ENCODE peak calls at places on chromosomes 3 and 15, in ten cellular contexts. One of them, this sample, is unnamed.

GRCh38 chr3:38725726-38726410 is 76.4 kb upstream of the SCN5A start:
- DNase-seq in nucleus accumbens: no peak
- DNase-seq in ovary: no peak
- DNase-seq in heart left ventricle: peak
- DNase-seq in HCT116: no peak
- DNase-seq in amygdala: no peak
- DNase-seq in effector memory CD4-positive, alpha-beta T cell: no peak
- DNase-seq in transverse colon: no peak
- DNase-seq in activated naive CD4-positive, alpha-beta T cell treated with anti-CD3 and anti-CD28 coated beads for 36 hours: no peak
- DNase-seq in ACHN: no peak
- DNase-seq in this sample: no peak

GRCh38 chr3:32780735-32781210 is 37.0 kb upstream of the TRIM71 start:
- DNase-seq in nucleus accumbens: no peak
- DNase-seq in ovary: no peak
- DNase-seq in heart left ventricle: peak
- DNase-seq in HCT116: peak
- DNase-seq in amygdala: no peak
- DNase-seq in effector memory CD4-positive, alpha-beta T cell: no peak
- DNase-seq in transverse colon: peak
- DNase-seq in activated naive CD4-positive, alpha-beta T cell treated with anti-CD3 and anti-CD28 coated beads for 36 hours: peak
- DNase-seq in ACHN: peak
- DNase-seq in this sample: peak

GRCh38 chr3:114608293-114608692 is 314.5 kb downstream of the TIGIT start:
- DNase-seq in nucleus accumbens: no peak
- DNase-seq in ovary: no peak
- DNase-seq in heart left ventricle: no peak
- DNase-seq in HCT116: no peak
- DNase-seq in amygdala: no peak
- DNase-seq in effector memory CD4-positive, alpha-beta T cell: no peak
- DNase-seq in transverse colon: no peak
- DNase-seq in activated naive CD4-positive, alpha-beta T cell treated with anti-CD3 and anti-CD28 coated beads for 36 hours: no peak
- DNase-seq in ACHN: peak
- DNase-seq in this sample: no peak

GRCh38 chr15:90315276-90315982 is 36.7 kb upstream of the ZNF774 start:
- DNase-seq in nucleus accumbens: no peak
- DNase-seq in ovary: peak
- DNase-seq in heart left ventricle: peak
- DNase-seq in HCT116: no peak
- DNase-seq in amygdala: peak
- DNase-seq in effector memory CD4-positive, alpha-beta T cell: no peak
- DNase-seq in transverse colon: peak
- DNase-seq in activated naive CD4-positive, alpha-beta T cell treated with anti-CD3 and anti-CD28 coated beads for 36 hours: no peak
- DNase-seq in ACHN: no peak
- DNase-seq in this sample: peak

GRCh38 chr3:72338942-72339749 is 509.1 kb downstream of the SHQ1 start:
- DNase-seq in nucleus accumbens: peak
- DNase-seq in ovary: no peak
- DNase-seq in heart left ventricle: no peak
- DNase-seq in HCT116: peak
- DNase-seq in amygdala: peak
- DNase-seq in effector memory CD4-positive, alpha-beta T cell: no peak
- DNase-seq in transverse colon: no peak
- DNase-seq in activated naive CD4-positive, alpha-beta T cell treated with anti-CD3 and anti-CD28 coated beads for 36 hours: peak
- DNase-seq in ACHN: peak
- DNase-seq in this sample: peak

GRCh38 chr15:74680461-74680860 is 15.4 kb downstream of the EDC3 start:
- DNase-seq in nucleus accumbens: no peak
- DNase-seq in ovary: no peak
- DNase-seq in heart left ventricle: no peak
- DNase-seq in HCT116: no peak
- DNase-seq in amygdala: no peak
- DNase-seq in effector memory CD4-positive, alpha-beta T cell: no peak
- DNase-seq in transverse colon: no peak
- DNase-seq in activated naive CD4-positive, alpha-beta T cell treated with anti-CD3 and anti-CD28 coated beads for 36 hours: no peak
- DNase-seq in ACHN: no peak
- DNase-seq in this sample: no peak

GRCh38 chr3:18189651-18190050 is 235.5 kb downstream of the SATB1 start:
- DNase-seq in nucleus accumbens: no peak
- DNase-seq in ovary: no peak
- DNase-seq in heart left ventricle: no peak
- DNase-seq in HCT116: no peak
- DNase-seq in amygdala: no peak
- DNase-seq in effector memory CD4-positive, alpha-beta T cell: no peak
- DNase-seq in transverse colon: no peak
- DNase-seq in activated naive CD4-positive, alpha-beta T cell treated with anti-CD3 and anti-CD28 coated beads for 36 hours: no peak
- DNase-seq in ACHN: no peak
- DNase-seq in this sample: no peak

GRCh38 chr3:8607285-8608040 is 37.1 kb downstream of the SSUH2 start:
- DNase-seq in nucleus accumbens: no peak
- DNase-seq in ovary: peak
- DNase-seq in heart left ventricle: peak
- DNase-seq in HCT116: peak
- DNase-seq in amygdala: no peak
- DNase-seq in effector memory CD4-positive, alpha-beta T cell: no peak
- DNase-seq in transverse colon: no peak
- DNase-seq in activated naive CD4-positive, alpha-beta T cell treated with anti-CD3 and anti-CD28 coated beads for 36 hours: peak
- DNase-seq in ACHN: peak
- DNase-seq in this sample: peak